ENCODE peak calls at places on chromosomes 4 and X, in four cellular contexts. One of them, this sample, is unnamed.

GRCh38 chr4:110193822-110194761 is 4.3 kb downstream of the ELOVL6 start:
- DNase-seq in uterus: peak
- DNase-seq in spleen: peak
- DNase-seq in adrenal gland: peak
- DNase-seq in this sample: peak

GRCh38 chr4:40046311-40046980 is 10.2 kb upstream of the N4BP2 start:
- DNase-seq in uterus: no peak
- DNase-seq in spleen: no peak
- DNase-seq in adrenal gland: peak
- DNase-seq in this sample: no peak

GRCh38 chr4:58587856-58588255 is 1477.7 kb upstream of the IGFBP7 start:
- DNase-seq in uterus: no peak
- DNase-seq in spleen: no peak
- DNase-seq in adrenal gland: no peak
- DNase-seq in this sample: no peak

GRCh38 chrX:2710041-2710471 is 19.0 kb downstream of the CD99 start:
- DNase-seq in uterus: no peak
- DNase-seq in spleen: peak
- DNase-seq in adrenal gland: peak
- DNase-seq in this sample: no peak

GRCh38 chr4:94765653-94766052 is 7.9 kb downstream of the BMPR1B start:
- DNase-seq in uterus: no peak
- DNase-seq in spleen: no peak
- DNase-seq in adrenal gland: no peak
- DNase-seq in this sample: no peak

GRCh38 chrX:65971151-65971550 is 68.7 kb downstream of the VSIG4 start:
- DNase-seq in uterus: no peak
- DNase-seq in spleen: peak
- DNase-seq in adrenal gland: no peak
- DNase-seq in this sample: no peak

GRCh38 chrX:7270018-7270417 is 122.1 kb upstream of the PUDP start:
- DNase-seq in uterus: no peak
- DNase-seq in spleen: no peak
- DNase-seq in adrenal gland: no peak
- DNase-seq in this sample: no peak

GRCh38 chrX:109553862-109554261 is 17.2 kb downstream of the NXT2 start:
- DNase-seq in uterus: no peak
- DNase-seq in spleen: no peak
- DNase-seq in adrenal gland: no peak
- DNase-seq in this sample: no peak

GRCh38 chrX:85963736-85964135 is 83.6 kb downstream of the CHM start:
- DNase-seq in uterus: no peak
- DNase-seq in spleen: no peak
- DNase-seq in adrenal gland: peak
- DNase-seq in this sample: peak

GRCh38 chr4:72777436-72777835 is 208.4 kb upstream of the ADAMTS3 start:
- DNase-seq in uterus: no peak
- DNase-seq in spleen: no peak
- DNase-seq in adrenal gland: no peak
- DNase-seq in this sample: no peak

GRCh38 chrX:119885554-119886428 is 9.9 kb upstream of the AKAP14 start:
- DNase-seq in uterus: no peak
- DNase-seq in spleen: no peak
- DNase-seq in adrenal gland: peak
- DNase-seq in this sample: no peak

GRCh38 chrX:147376601-147377387 is 534.9 kb upstream of the FMR1 start:
- DNase-seq in uterus: no peak
- DNase-seq in spleen: no peak
- DNase-seq in adrenal gland: peak
- DNase-seq in this sample: no peak

GRCh38 chrX:69029696-69030245 is 135.5 kb downstream of the PJA1 start:
- DNase-seq in uterus: no peak
- DNase-seq in spleen: no peak
- DNase-seq in adrenal gland: no peak
- DNase-seq in this sample: no peak

GRCh38 chr4:41796545-41797210 is 48.2 kb upstream of the PHOX2B start:
- DNase-seq in uterus: no peak
- DNase-seq in spleen: no peak
- DNase-seq in adrenal gland: no peak
- DNase-seq in this sample: no peak

GRCh38 chr4:129900430-129900953 is 804.5 kb downstream of the C4orf33 start:
- DNase-seq in uterus: no peak
- DNase-seq in spleen: no peak
- DNase-seq in adrenal gland: no peak
- DNase-seq in this sample: no peak

GRCh38 chrX:93538575-93538974 is 134.8 kb downstream of the NAP1L3 start:
- DNase-seq in uterus: no peak
- DNase-seq in spleen: no peak
- DNase-seq in adrenal gland: no peak
- DNase-seq in this sample: no peak

GRCh38 chr4:7761720-7762119 is 177.9 kb downstream of the AFAP1 start:
- DNase-seq in uterus: peak
- DNase-seq in spleen: peak
- DNase-seq in adrenal gland: peak
- DNase-seq in this sample: peak

GRCh38 chr4:177384856-177385396 is 57.3 kb downstream of the AGA start:
- DNase-seq in uterus: no peak
- DNase-seq in spleen: no peak
- DNase-seq in adrenal gland: no peak
- DNase-seq in this sample: no peak

GRCh38 chrX:43949669-43950068 is 23.5 kb downstream of the NDP start:
- DNase-seq in uterus: no peak
- DNase-seq in spleen: peak
- DNase-seq in adrenal gland: peak
- DNase-seq in this sample: no peak

GRCh38 chr4:17189322-17189721 is 290.9 kb upstream of the LDB2 start:
- DNase-seq in uterus: peak
- DNase-seq in spleen: no peak
- DNase-seq in adrenal gland: no peak
- DNase-seq in this sample: no peak

GRCh38 chr4:127446309-127446708 is 186.4 kb upstream of the INTU start:
- DNase-seq in uterus: no peak
- DNase-seq in spleen: no peak
- DNase-seq in adrenal gland: no peak
- DNase-seq in this sample: no peak

GRCh38 chrX:97835969-97836368 is 952.3 kb downstream of the RPA4 start:
- DNase-seq in uterus: no peak
- DNase-seq in spleen: no peak
- DNase-seq in adrenal gland: no peak
- DNase-seq in this sample: no peak

GRCh38 chr4:128517739-128518510 is 230.3 kb upstream of the PGRMC2 start:
- DNase-seq in uterus: peak
- DNase-seq in spleen: no peak
- DNase-seq in adrenal gland: peak
- DNase-seq in this sample: peak

GRCh38 chr4:83114576-83114975 is at the start of gene PLAC8:
- DNase-seq in uterus: no peak
- DNase-seq in spleen: no peak
- DNase-seq in adrenal gland: no peak
- DNase-seq in this sample: no peak

GRCh38 chr4:172986114-172986513 is 182.5 kb upstream of the GALNT7 start:
- DNase-seq in uterus: no peak
- DNase-seq in spleen: no peak
- DNase-seq in adrenal gland: no peak
- DNase-seq in this sample: no peak

GRCh38 chr4:132384709-132385108 is 764.4 kb upstream of the PCDH10 start:
- DNase-seq in uterus: no peak
- DNase-seq in spleen: no peak
- DNase-seq in adrenal gland: no peak
- DNase-seq in this sample: no peak

GRCh38 chrX:11196476-11196875 is 85.3 kb downstream of the HCCS start:
- DNase-seq in uterus: no peak
- DNase-seq in spleen: no peak
- DNase-seq in adrenal gland: no peak
- DNase-seq in this sample: no peak

GRCh38 chr4:139453041-139453370 is 915 bp upstream of the RAB33B start:
- DNase-seq in uterus: no peak
- DNase-seq in spleen: no peak
- DNase-seq in adrenal gland: no peak
- DNase-seq in this sample: no peak

GRCh38 chr4:155419266-155419665 is 42.5 kb upstream of the MAP9 start:
- DNase-seq in uterus: no peak
- DNase-seq in spleen: no peak
- DNase-seq in adrenal gland: no peak
- DNase-seq in this sample: no peak

GRCh38 chr4:122798101-122798500 is 28.5 kb upstream of the FGF2 start:
- DNase-seq in uterus: peak
- DNase-seq in spleen: no peak
- DNase-seq in adrenal gland: peak
- DNase-seq in this sample: peak

GRCh38 chr4:26242451-26242850 is 78.4 kb upstream of the RBPJ start:
- DNase-seq in uterus: no peak
- DNase-seq in spleen: no peak
- DNase-seq in adrenal gland: no peak
- DNase-seq in this sample: no peak

GRCh38 chr4:6468376-6468775 is 4.0 kb downstream of the PPP2R2C start:
- DNase-seq in uterus: no peak
- DNase-seq in spleen: peak
- DNase-seq in adrenal gland: no peak
- DNase-seq in this sample: no peak

GRCh38 chr4:83197555-83198235 is 83.2 kb upstream of the PLAC8 start:
- DNase-seq in uterus: no peak
- DNase-seq in spleen: peak
- DNase-seq in adrenal gland: peak
- DNase-seq in this sample: no peak

GRCh38 chrX:55127692-55128091 is 38.9 kb downstream of the PAGE2 start:
- DNase-seq in uterus: no peak
- DNase-seq in spleen: no peak
- DNase-seq in adrenal gland: no peak
- DNase-seq in this sample: no peak

GRCh38 chr4:57095245-57095644 is 14.9 kb downstream of the IGFBP7 start:
- DNase-seq in uterus: no peak
- DNase-seq in spleen: no peak
- DNase-seq in adrenal gland: no peak
- DNase-seq in this sample: no peak

GRCh38 chr4:7335363-7336066 is 99.2 kb downstream of the PSAPL1 start:
- DNase-seq in uterus: peak
- DNase-seq in spleen: peak
- DNase-seq in adrenal gland: peak
- DNase-seq in this sample: peak

GRCh38 chr4:106083065-106083464 is 187.8 kb downstream of the NPNT start:
- DNase-seq in uterus: no peak
- DNase-seq in spleen: no peak
- DNase-seq in adrenal gland: no peak
- DNase-seq in this sample: no peak

GRCh38 chr4:106080376-106080775 is 185.1 kb downstream of the NPNT start:
- DNase-seq in uterus: no peak
- DNase-seq in spleen: no peak
- DNase-seq in adrenal gland: no peak
- DNase-seq in this sample: no peak

GRCh38 chr4:106079616-106080015 is 184.3 kb downstream of the NPNT start:
- DNase-seq in uterus: no peak
- DNase-seq in spleen: no peak
- DNase-seq in adrenal gland: no peak
- DNase-seq in this sample: no peak
- TF ChIP-seq POLR2A in uterus: no peak
- TF ChIP-seq POLR2A in spleen: no peak
- TF ChIP-seq POLR2A in adrenal gland: no peak
- TF ChIP-seq POLR2A in this sample: no peak

GRCh38 chr4:10117424-10118354 is 1.1 kb upstream of the WDR1 start:
- DNase-seq in uterus: peak
- DNase-seq in spleen: no peak
- DNase-seq in adrenal gland: peak
- DNase-seq in this sample: no peak
- TF ChIP-seq POLR2A in uterus: no peak
- TF ChIP-seq POLR2A in spleen: no peak
- TF ChIP-seq POLR2A in adrenal gland: no peak
- TF ChIP-seq POLR2A in this sample: no peak

DNA sequence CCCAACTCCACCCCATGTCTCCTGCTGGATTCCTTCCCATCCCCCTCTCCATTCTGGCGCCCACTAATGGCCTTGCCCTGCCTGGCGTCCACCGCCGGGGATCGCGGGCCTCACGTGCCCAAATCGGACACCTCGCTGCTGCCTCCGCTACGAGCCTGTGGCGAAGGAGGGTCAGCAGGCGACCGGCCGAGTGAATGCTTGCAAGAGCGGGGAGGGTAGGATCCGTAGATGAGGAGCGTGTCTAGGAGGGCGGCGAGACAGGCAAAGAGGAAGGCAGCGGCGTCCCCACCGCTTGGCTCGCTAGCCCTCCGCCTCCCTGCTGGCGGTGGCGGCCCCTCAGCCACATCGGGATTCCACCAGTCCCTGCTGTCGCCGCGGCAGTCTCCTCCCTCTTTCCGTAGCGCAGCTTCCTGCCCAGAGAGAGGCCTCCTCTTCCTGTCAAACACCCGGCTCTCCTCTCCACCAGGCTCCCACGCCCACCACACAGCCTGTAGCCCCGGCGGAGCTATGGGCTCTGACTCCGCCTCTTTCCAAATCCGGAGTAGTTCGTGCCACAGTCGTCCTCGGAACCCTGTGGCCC is at the start of gene SPIN2B:
- DNase-seq in uterus: peak
- DNase-seq in spleen: peak
- DNase-seq in adrenal gland: peak
- DNase-seq in this sample: peak
- TF ChIP-seq POLR2A in uterus: peak
- TF ChIP-seq POLR2A in spleen: no peak
- TF ChIP-seq POLR2A in adrenal gland: peak
- TF ChIP-seq POLR2A in this sample: peak

GRCh38 chr4:11468901-11469300 is 40.2 kb upstream of the HS3ST1 start:
- DNase-seq in uterus: no peak
- DNase-seq in spleen: no peak
- DNase-seq in adrenal gland: no peak
- DNase-seq in this sample: no peak

GRCh38 chr4:11469900-11470708 is 41.4 kb upstream of the HS3ST1 start:
- DNase-seq in uterus: no peak
- DNase-seq in spleen: peak
- DNase-seq in adrenal gland: no peak
- DNase-seq in this sample: no peak

GRCh38 chr4:11470709-11471441 is 42.2 kb upstream of the HS3ST1 start:
- DNase-seq in uterus: no peak
- DNase-seq in spleen: no peak
- DNase-seq in adrenal gland: no peak
- DNase-seq in this sample: no peak

GRCh38 chr4:11472535-11472934 is 43.8 kb upstream of the HS3ST1 start:
- DNase-seq in uterus: no peak
- DNase-seq in spleen: no peak
- DNase-seq in adrenal gland: no peak
- DNase-seq in this sample: no peak

DNA sequence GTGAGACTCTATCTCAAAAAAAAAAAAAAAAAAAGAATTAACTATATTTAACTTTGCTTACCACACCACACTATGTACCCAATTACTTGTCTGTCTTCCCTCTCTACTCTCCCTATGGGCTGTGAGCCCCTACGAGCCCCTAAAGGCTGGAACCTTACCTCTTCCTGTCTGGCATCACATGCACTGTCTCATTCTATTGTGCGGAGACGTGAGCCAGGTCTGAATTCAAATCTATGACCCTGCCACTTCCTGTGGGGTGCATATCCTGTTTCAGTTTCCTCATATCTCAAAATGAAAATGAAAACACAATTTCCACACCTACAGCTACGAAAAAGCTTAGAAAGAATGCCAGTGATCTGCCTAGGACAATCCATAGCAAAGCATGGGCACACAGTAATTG is 42.9 kb upstream of the HS3ST1 start:
- DNase-seq in uterus: no peak
- DNase-seq in spleen: peak
- DNase-seq in adrenal gland: peak
- DNase-seq in this sample: no peak
- TF ChIP-seq POLR2A in uterus: no peak
- TF ChIP-seq POLR2A in spleen: no peak
- TF ChIP-seq POLR2A in adrenal gland: no peak
- TF ChIP-seq POLR2A in this sample: no peak